ENCODE peak calls at places on chromosome 17, in seven cellular contexts. L is activated T-helper 1 cell treated with anti-CD3 and anti-CD28 coated beads, Interleukin-2, amount 50 U/mL, for 16 hours; P is ecto neural progenitor cell; Y is stimulated activated CD4-positive, alpha-beta T cell treated with anti-CD3 and anti-CD28 coated beads, Interleukin-4, amount 100 ng/mL, for 4 hours; N is memory B cell; K is activated naive CD8-positive, alpha-beta T cell treated with anti-CD3 and anti-CD28 coated beads for 36 hours; X is astrocyte of the spinal cord. W is an unnamed sample.

GRCh38 chr17:10021239-10021638 is 116.2 kb upstream of the RCVRN start:
- DNase-seq in L (no peak), P (no peak), Y (no peak), N (no peak), K (no peak), X (peak; percentile 1), W (no peak)

GRCh38 chr17:4919511-4920047 is 12.5 kb upstream of the GP1BA start:
- DNase-seq in L (no peak), P (peak; percentile 41), Y (no peak), N (no peak), K (no peak), X (no peak), W (no peak)

GRCh38 chr17:70552230-70552981 is 383.1 kb downstream of the KCNJ2 start:
- DNase-seq in L (no peak), P (no peak), Y (no peak), N (no peak), K (no peak), X (peak; percentile 70), W (peak; percentile 36)

GRCh38 chr17:76540381-76541300 is 797 bp downstream of the PRCD start:
- DNase-seq in L (no peak), P (peak; percentile 99), Y (no peak), N (no peak), K (peak; percentile 46), X (peak; percentile 94), W (peak; percentile 81)

GRCh38 chr17:79645022-79645776 is 34.3 kb upstream of the RBFOX3 start:
- DNase-seq in L (no peak), P (peak; percentile 43), Y (no peak), N (no peak), K (no peak), X (no peak), W (no peak)

GRCh38 chr17:67511012-67511411 is 133.9 kb downstream of the PITPNC1 start:
- DNase-seq in L (no peak), P (no peak), Y (no peak), N (no peak), K (no peak), X (no peak), W (no peak)

GRCh38 chr17:8629371-8630226 is 926 bp downstream of the MYH10 start:
- DNase-seq in L (no peak), P (peak; percentile 76), Y (no peak), N (no peak), K (peak; percentile 38), X (peak; percentile 18), W (no peak)

GRCh38 chr17:17813725-17814095 is 23.1 kb downstream of the SREBF1 start:
- DNase-seq in L (no peak), P (no peak), Y (no peak), N (no peak), K (no peak), X (no peak), W (no peak)

GRCh38 chr17:51256101-51256500 is 3.7 kb downstream of the MBTD1 start:
- DNase-seq in L (no peak), P (no peak), Y (no peak), N (no peak), K (no peak), X (no peak), W (no peak)

GRCh38 chr17:67818110-67819002 is 6.9 kb upstream of the BPTF start:
- DNase-seq in L (no peak), P (peak; percentile 36), Y (no peak), N (peak; percentile 67), K (no peak), X (no peak), W (no peak)

GRCh38 chr17:7854078-7854777 is 638 bp upstream of the TMEM88 start:
- DNase-seq in L (no peak), P (peak; percentile 71), Y (no peak), N (peak; percentile 2), K (no peak), X (no peak), W (no peak)